ENCODE peak calls at places on chromosomes 6 and 20, in five cellular contexts. S is GM23338, I is OCI-LY7, B is psoas muscle, A is cardiac muscle cell. O is an unnamed sample.

GRCh38 chr6:11350294-11350693 is 117.8 kb upstream of the NEDD9 start:
- DNase-seq in S (no peak), I (no peak), B (no peak), A (peak), O (peak)

GRCh38 chr6:5102266-5102970 is 17.3 kb downstream of the PPP1R3G start:
- DNase-seq in S (no peak), I (no peak), B (no peak), A (no peak), O (no peak)

GRCh38 chr6:31143148-31143547 is 4.3 kb upstream of the PSORS1C2 start:
- DNase-seq in S (no peak), I (no peak), B (peak), A (peak), O (no peak)

GRCh38 chr20:7893019-7893730 is 47.1 kb downstream of the HAO1 start:
- DNase-seq in S (no peak), I (no peak), B (no peak), A (peak), O (no peak)

GRCh38 chr6:56729719-56730118 is 87.0 kb upstream of the DST start:
- DNase-seq in S (no peak), I (no peak), B (no peak), A (peak), O (no peak)

GRCh38 chr6:139013185-139013800 is 15.3 kb upstream of the ABRACL start:
- DNase-seq in S (no peak), I (no peak), B (no peak), A (no peak), O (no peak)

GRCh38 chr20:43558412-43559146 is at the start of gene SGK2:
- DNase-seq in S (no peak), I (no peak), B (no peak), A (peak), O (peak)

GRCh38 chr6:81890846-81891245 is 138.4 kb upstream of the TENT5A start:
- DNase-seq in S (no peak), I (no peak), B (no peak), A (peak), O (no peak)

GRCh38 chr20:38290829-38291581 is 13.0 kb upstream of the BPI start:
- DNase-seq in S (peak), I (no peak), B (peak), A (peak), O (no peak)

GRCh38 chr6:146311079-146311478 is 232.6 kb upstream of the RAB32 start:
- DNase-seq in S (no peak), I (no peak), B (no peak), A (no peak), O (no peak)

GRCh38 chr20:62872184-62872862 is 10.7 kb upstream of the TCFL5 start:
- DNase-seq in S (no peak), I (no peak), B (no peak), A (no peak), O (no peak)

GRCh38 chr20:17648782-17649730 is 33.0 kb downstream of the RRBP1 start:
- DNase-seq in S (peak), I (peak), B (no peak), A (no peak), O (no peak)

GRCh38 chr6:110449545-110449903 is 26.9 kb downstream of the SLC22A16 start:
- DNase-seq in S (no peak), I (no peak), B (no peak), A (peak), O (no peak)

GRCh38 chr20:51132286-51132810 is 109.4 kb upstream of the KCNG1 start:
- DNase-seq in S (no peak), I (no peak), B (no peak), A (peak), O (no peak)

GRCh38 chr20:49431345-49431744 is 51.1 kb downstream of the KCNB1 start:
- DNase-seq in S (no peak), I (no peak), B (no peak), A (peak), O (no peak)

GRCh38 chr20:60057123-60057865 is 99.1 kb downstream of the CDH26 start:
- DNase-seq in S (peak), I (peak), B (peak), A (peak), O (peak)

GRCh38 chr20:44291754-44292153 is 19.2 kb downstream of the FITM2 start:
- DNase-seq in S (peak), I (no peak), B (no peak), A (no peak), O (no peak)

GRCh38 chr6:41767112-41767946 is 12.4 kb downstream of the FRS3 start:
- DNase-seq in S (no peak), I (peak), B (no peak), A (peak), O (peak)

GRCh38 chr6:27650620-27651370 is 177.9 kb upstream of the ZNF184 start:
- DNase-seq in S (peak), I (no peak), B (no peak), A (peak), O (no peak)

GRCh38 chr6:14791525-14791924 is 454.3 kb upstream of the JARID2 start:
- DNase-seq in S (no peak), I (no peak), B (no peak), A (peak), O (no peak)

GRCh38 chr20:17140894-17141293 is 85.9 kb upstream of the PCSK2 start:
- DNase-seq in S (no peak), I (no peak), B (no peak), A (no peak), O (no peak)

GRCh38 chr6:107064579-107065065 is 36.6 kb downstream of the MTRES1 start:
- DNase-seq in S (no peak), I (no peak), B (no peak), A (peak), O (peak)

GRCh38 chr6:31528821-31529328 is at the start of gene MCCD1:
- DNase-seq in S (no peak), I (no peak), B (no peak), A (no peak), O (no peak)

GRCh38 chr20:44728835-44729342 is 13.7 kb downstream of the CCN5 start:
- DNase-seq in S (peak), I (no peak), B (peak), A (peak), O (peak)

GRCh38 chr6:98686008-98686601 is 148.3 kb upstream of the POU3F2 start:
- DNase-seq in S (no peak), I (no peak), B (no peak), A (no peak), O (peak)

GRCh38 chr20:45725134-45725533 is 3.0 kb downstream of the SPINT4 start:
- DNase-seq in S (no peak), I (no peak), B (no peak), A (peak), O (peak)

GRCh38 chr20:48284837-48285236 is 499.6 kb upstream of the SULF2 start:
- DNase-seq in S (no peak), I (no peak), B (no peak), A (no peak), O (no peak)

GRCh38 chr6:129345890-129346289 is 364.1 kb downstream of the ARHGAP18 start:
- DNase-seq in S (no peak), I (no peak), B (no peak), A (peak), O (no peak)

GRCh38 chr6:33091957-33092356 is 16.2 kb downstream of the HLA-DPB1 start:
- DNase-seq in S (peak), I (peak), B (peak), A (peak), O (no peak)

GRCh38 chr6:143546599-143546998 is 35.1 kb upstream of the FUCA2 start:
- DNase-seq in S (no peak), I (no peak), B (no peak), A (no peak), O (no peak)

GRCh38 chr6:24183584-24183983 is 57.6 kb downstream of the NRSN1 start:
- DNase-seq in S (peak), I (no peak), B (no peak), A (no peak), O (no peak)

GRCh38 chr6:139582956-139583355 is 208.5 kb upstream of the CITED2 start:
- DNase-seq in S (no peak), I (no peak), B (no peak), A (no peak), O (no peak)

GRCh38 chr6:39924283-39924682 is 10.0 kb downstream of the MOCS1 start:
- DNase-seq in S (no peak), I (no peak), B (no peak), A (no peak), O (no peak)

GRCh38 chr20:24772667-24773066 is 176.4 kb upstream of the CST7 start:
- DNase-seq in S (no peak), I (no peak), B (no peak), A (no peak), O (no peak)

GRCh38 chr6:54614499-54615195 is 231.9 kb upstream of the FAM83B start:
- DNase-seq in S (no peak), I (no peak), B (peak), A (no peak), O (no peak)
- H3K4me3 ChIP-seq in S (no peak), I (no peak), B (no peak), A (no peak), O (no peak)

DNA sequence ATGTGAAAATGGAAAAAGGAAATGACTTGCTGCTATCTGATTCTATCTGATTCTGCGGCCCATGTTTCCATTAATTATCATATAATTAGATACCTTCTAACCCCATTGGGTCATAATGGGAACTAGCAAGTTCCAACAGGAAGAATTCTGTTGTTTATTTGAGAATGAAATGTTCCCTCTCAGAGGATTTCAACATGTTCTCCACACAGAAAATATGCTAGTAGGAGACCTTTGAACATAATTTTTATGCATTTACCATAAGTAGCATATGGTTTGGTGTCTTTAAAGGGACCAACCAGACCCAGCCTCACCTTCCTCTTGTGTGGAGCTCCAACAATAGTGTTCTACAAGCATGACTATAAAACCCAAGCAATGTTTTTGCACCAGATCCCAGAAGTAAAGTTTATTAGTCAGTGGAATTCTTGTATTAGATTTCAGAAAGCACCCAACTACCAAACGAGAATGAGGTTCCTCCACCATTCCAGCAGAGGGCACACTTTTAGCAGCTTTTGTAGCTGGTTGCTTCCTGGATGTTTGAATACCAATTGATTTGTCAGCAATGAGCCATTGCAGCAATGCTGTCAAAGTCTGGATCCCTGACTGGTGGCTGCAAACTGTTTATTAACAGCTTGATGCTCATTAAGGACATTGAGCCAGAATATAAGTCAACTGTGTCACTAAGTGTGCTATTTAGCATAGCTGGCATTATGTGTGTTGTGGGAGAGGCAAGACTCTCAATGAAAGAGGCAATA is 143.6 kb upstream of the GJE1 start:
- DNase-seq in S (peak), I (peak), B (no peak), A (peak), O (no peak)
- TF ChIP-seq CTCF in S (peak), I (peak), B (peak), A (peak), O (no peak)

DNA sequence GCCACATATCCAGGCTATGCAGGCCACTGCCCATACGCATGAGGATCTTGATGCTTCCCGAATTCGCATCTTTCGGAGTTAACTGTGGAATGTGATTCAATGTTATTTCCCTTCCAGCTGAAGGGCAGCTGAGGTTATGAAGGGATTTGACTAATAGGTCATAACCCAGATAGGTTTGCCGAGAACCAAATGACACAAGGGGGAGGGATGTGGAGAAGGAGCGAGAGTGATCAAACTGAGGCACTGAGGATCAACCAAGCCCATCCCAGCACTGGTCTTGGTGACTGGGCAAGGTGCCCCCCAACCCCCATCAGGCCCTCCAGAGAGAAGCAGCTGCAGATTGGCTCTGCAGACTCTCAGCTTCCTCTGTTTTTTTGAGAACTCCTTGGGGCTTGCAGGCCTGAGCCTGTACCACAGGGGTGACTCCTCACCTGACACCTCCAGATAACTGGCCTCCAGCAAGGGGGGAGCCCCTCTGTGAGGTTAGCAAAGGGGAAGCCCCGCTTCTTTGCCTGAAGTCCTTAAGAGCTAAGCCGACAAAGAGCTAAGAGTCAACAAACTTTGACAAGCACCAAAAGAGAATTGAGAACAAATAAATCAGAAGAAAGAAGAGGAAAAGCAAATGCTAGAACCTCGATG is 185.9 kb downstream of the PDE7B start:
- DNase-seq in S (no peak), I (no peak), B (no peak), A (peak), O (no peak)
- H3K27ac ChIP-seq in S (no peak), I (no peak), B (peak), A (peak), O (peak)

DNA sequence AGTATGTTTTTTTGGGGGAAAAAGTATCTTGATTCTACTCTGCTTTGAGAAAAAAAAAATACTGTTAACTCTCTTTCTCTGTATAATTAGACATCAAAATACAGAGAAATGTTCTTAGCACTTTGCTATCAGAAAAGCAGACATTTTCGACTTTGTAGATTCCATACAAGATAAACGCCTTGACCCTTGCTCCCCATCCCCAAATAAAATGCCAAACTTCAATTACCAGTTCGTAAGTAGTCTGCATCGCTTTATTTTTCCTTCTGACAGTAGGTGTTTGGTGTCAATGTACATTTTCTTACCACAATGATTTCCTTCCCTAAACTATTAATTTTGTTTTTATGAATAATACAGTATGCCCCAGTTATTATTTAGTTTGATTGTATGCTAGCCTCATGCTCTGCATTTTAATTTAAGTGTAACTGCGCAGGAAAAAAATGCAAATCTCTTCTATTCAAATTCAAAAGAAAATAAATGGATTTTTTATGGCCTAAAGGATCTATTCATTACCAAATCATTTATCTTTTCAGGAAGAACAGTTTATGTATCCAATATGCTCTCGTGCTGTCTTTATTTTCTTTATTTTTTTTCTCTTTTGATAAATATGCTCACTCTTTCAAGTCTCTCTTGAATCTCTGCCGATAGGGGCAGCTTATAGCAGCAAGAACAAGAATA is 84.8 kb upstream of the ZNF217 start:
- DNase-seq in S (no peak), I (no peak), B (no peak), A (peak), O (no peak)
- H3K4me3 ChIP-seq in S (peak), I (no peak), B (no peak), A (no peak), O (no peak)

O was measured in lung.